ENCODE peak calls at places on chromosomes 1 and 21, in nine cellular contexts. One of them, this sample, is unnamed.

GRCh38 chr1:222065234-222065633 is 323.3 kb upstream of the DUSP10 start:
- DNase-seq in epithelial cell of esophagus: no peak
- DNase-seq in fibroblast of lung: no peak
- DNase-seq in GM23338: no peak
- DNase-seq in colonic mucosa: no peak
- DNase-seq in HFF-Myc: no peak
- DNase-seq in foreskin fibroblast: no peak
- DNase-seq in brain microvascular endothelial cell: no peak
- DNase-seq in Peyer's patch: no peak
- DNase-seq in this sample: no peak

GRCh38 chr1:78839704-78840277 is 166.7 kb downstream of the ADGRL4 start:
- DNase-seq in epithelial cell of esophagus: peak
- DNase-seq in fibroblast of lung: peak
- DNase-seq in GM23338: peak
- DNase-seq in colonic mucosa: peak
- DNase-seq in HFF-Myc: no peak
- DNase-seq in foreskin fibroblast: no peak
- DNase-seq in brain microvascular endothelial cell: peak
- DNase-seq in Peyer's patch: no peak
- DNase-seq in this sample: no peak

GRCh38 chr21:33954395-33954794 is 38.8 kb upstream of the ATP5PO start:
- DNase-seq in epithelial cell of esophagus: no peak
- DNase-seq in fibroblast of lung: no peak
- DNase-seq in GM23338: no peak
- DNase-seq in colonic mucosa: no peak
- DNase-seq in HFF-Myc: no peak
- DNase-seq in foreskin fibroblast: no peak
- DNase-seq in brain microvascular endothelial cell: no peak
- DNase-seq in Peyer's patch: no peak
- DNase-seq in this sample: no peak

GRCh38 chr1:150281221-150281757 is 1.1 kb upstream of the CIART start:
- DNase-seq in epithelial cell of esophagus: peak
- DNase-seq in fibroblast of lung: peak
- DNase-seq in GM23338: peak
- DNase-seq in colonic mucosa: peak
- DNase-seq in HFF-Myc: no peak
- DNase-seq in foreskin fibroblast: peak
- DNase-seq in brain microvascular endothelial cell: peak
- DNase-seq in Peyer's patch: peak
- DNase-seq in this sample: peak

GRCh38 chr1:198667796-198668195 is 29.0 kb downstream of the PTPRC start:
- DNase-seq in epithelial cell of esophagus: no peak
- DNase-seq in fibroblast of lung: no peak
- DNase-seq in GM23338: no peak
- DNase-seq in colonic mucosa: no peak
- DNase-seq in HFF-Myc: no peak
- DNase-seq in foreskin fibroblast: no peak
- DNase-seq in brain microvascular endothelial cell: no peak
- DNase-seq in Peyer's patch: no peak
- DNase-seq in this sample: no peak

GRCh38 chr1:117697220-117697781 is 91.5 kb downstream of the TENT5C start:
- DNase-seq in epithelial cell of esophagus: no peak
- DNase-seq in fibroblast of lung: peak
- DNase-seq in GM23338: no peak
- DNase-seq in colonic mucosa: no peak
- DNase-seq in HFF-Myc: no peak
- DNase-seq in foreskin fibroblast: no peak
- DNase-seq in brain microvascular endothelial cell: no peak
- DNase-seq in Peyer's patch: no peak
- DNase-seq in this sample: no peak

GRCh38 chr1:43373034-43373940 is 5.5 kb upstream of the ELOVL1 start:
- DNase-seq in epithelial cell of esophagus: peak
- DNase-seq in fibroblast of lung: peak
- DNase-seq in GM23338: no peak
- DNase-seq in colonic mucosa: no peak
- DNase-seq in HFF-Myc: peak
- DNase-seq in foreskin fibroblast: peak
- DNase-seq in brain microvascular endothelial cell: peak
- DNase-seq in Peyer's patch: no peak
- DNase-seq in this sample: peak

GRCh38 chr1:212782422-212783154 is 9.0 kb downstream of the NSL1 start:
- DNase-seq in epithelial cell of esophagus: peak
- DNase-seq in fibroblast of lung: peak
- DNase-seq in GM23338: peak
- DNase-seq in colonic mucosa: no peak
- DNase-seq in HFF-Myc: no peak
- DNase-seq in foreskin fibroblast: peak
- DNase-seq in brain microvascular endothelial cell: peak
- DNase-seq in Peyer's patch: no peak
- DNase-seq in this sample: peak

GRCh38 chr1:18144921-18145699 is 37.5 kb downstream of the IGSF21 start:
- DNase-seq in epithelial cell of esophagus: no peak
- DNase-seq in fibroblast of lung: no peak
- DNase-seq in GM23338: no peak
- DNase-seq in colonic mucosa: peak
- DNase-seq in HFF-Myc: no peak
- DNase-seq in foreskin fibroblast: peak
- DNase-seq in brain microvascular endothelial cell: no peak
- DNase-seq in Peyer's patch: no peak
- DNase-seq in this sample: no peak

GRCh38 chr1:20125091-20125490 is 5.8 kb upstream of the PLA2G2D start:
- DNase-seq in epithelial cell of esophagus: no peak
- DNase-seq in fibroblast of lung: peak
- DNase-seq in GM23338: no peak
- DNase-seq in colonic mucosa: no peak
- DNase-seq in HFF-Myc: no peak
- DNase-seq in foreskin fibroblast: no peak
- DNase-seq in brain microvascular endothelial cell: no peak
- DNase-seq in Peyer's patch: no peak
- DNase-seq in this sample: no peak

GRCh38 chr1:28718601-28719331 is 18.0 kb upstream of the YTHDF2 start:
- DNase-seq in epithelial cell of esophagus: peak
- DNase-seq in fibroblast of lung: peak
- DNase-seq in GM23338: no peak
- DNase-seq in colonic mucosa: no peak
- DNase-seq in HFF-Myc: peak
- DNase-seq in foreskin fibroblast: peak
- DNase-seq in brain microvascular endothelial cell: peak
- DNase-seq in Peyer's patch: no peak
- DNase-seq in this sample: no peak

GRCh38 chr1:20141001-20141400 is 1.9 kb downstream of the PLA2G2F start:
- DNase-seq in epithelial cell of esophagus: no peak
- DNase-seq in fibroblast of lung: no peak
- DNase-seq in GM23338: no peak
- DNase-seq in colonic mucosa: no peak
- DNase-seq in HFF-Myc: no peak
- DNase-seq in foreskin fibroblast: no peak
- DNase-seq in brain microvascular endothelial cell: no peak
- DNase-seq in Peyer's patch: peak
- DNase-seq in this sample: no peak

GRCh38 chr1:201954263-201955008 is 867 bp upstream of the TIMM17A start:
- DNase-seq in epithelial cell of esophagus: no peak
- DNase-seq in fibroblast of lung: no peak
- DNase-seq in GM23338: no peak
- DNase-seq in colonic mucosa: no peak
- DNase-seq in HFF-Myc: no peak
- DNase-seq in foreskin fibroblast: no peak
- DNase-seq in brain microvascular endothelial cell: no peak
- DNase-seq in Peyer's patch: no peak
- DNase-seq in this sample: no peak

DNA sequence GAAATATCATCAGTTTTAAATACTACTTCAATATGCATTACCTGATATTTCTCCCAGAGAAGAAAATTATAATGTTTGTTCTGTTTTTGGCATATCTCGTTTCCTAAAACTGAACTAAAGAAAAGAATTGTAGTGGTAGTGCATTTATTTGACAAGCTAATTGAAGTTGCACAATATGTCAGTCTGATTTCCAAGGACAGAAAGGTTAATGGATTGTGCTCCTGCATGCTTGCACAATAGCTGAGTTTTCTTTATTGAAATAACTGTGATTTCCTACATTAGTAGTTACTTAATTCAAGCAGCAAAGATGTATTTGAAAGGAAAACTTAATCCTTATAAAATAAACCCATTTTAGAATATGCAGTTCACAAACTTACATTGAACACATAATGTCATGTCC is 2047.7 kb downstream of the NCAM2 start:
- DNase-seq in epithelial cell of esophagus: no peak
- DNase-seq in fibroblast of lung: no peak
- DNase-seq in GM23338: no peak
- DNase-seq in colonic mucosa: no peak
- DNase-seq in HFF-Myc: no peak
- DNase-seq in foreskin fibroblast: no peak
- DNase-seq in brain microvascular endothelial cell: no peak
- DNase-seq in Peyer's patch: no peak
- DNase-seq in this sample: no peak
- H3K4me3 ChIP-seq in epithelial cell of esophagus: no peak
- H3K4me3 ChIP-seq in fibroblast of lung: no peak
- H3K4me3 ChIP-seq in GM23338: no peak
- H3K4me3 ChIP-seq in colonic mucosa: no peak
- H3K4me3 ChIP-seq in HFF-Myc: no peak
- H3K4me3 ChIP-seq in foreskin fibroblast: no peak
- H3K4me3 ChIP-seq in brain microvascular endothelial cell: no peak
- H3K4me3 ChIP-seq in Peyer's patch: no peak
- H3K4me3 ChIP-seq in this sample: no peak

DNA sequence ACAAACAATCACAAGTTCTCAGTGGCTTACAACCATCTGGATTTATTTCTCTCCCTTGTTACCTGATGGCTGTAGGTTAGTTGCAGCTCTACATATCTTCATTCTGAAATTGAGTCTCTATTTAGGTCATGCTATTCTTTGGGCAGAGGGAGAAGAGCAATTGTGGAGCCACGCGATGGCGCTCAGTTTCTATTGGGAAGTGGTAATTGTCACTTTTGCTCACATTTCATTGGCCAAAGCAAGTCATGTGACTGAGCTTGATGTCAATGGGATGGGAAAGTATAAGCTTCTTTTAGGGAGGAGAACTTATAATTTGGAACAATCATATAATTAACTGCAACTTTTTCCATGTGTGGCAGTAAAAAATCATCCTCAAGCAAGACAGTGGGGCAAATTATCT is 166.5 kb downstream of the LMO4 start:
- DNase-seq in epithelial cell of esophagus: no peak
- DNase-seq in fibroblast of lung: no peak
- DNase-seq in GM23338: peak
- DNase-seq in colonic mucosa: no peak
- DNase-seq in HFF-Myc: no peak
- DNase-seq in foreskin fibroblast: no peak
- DNase-seq in brain microvascular endothelial cell: no peak
- DNase-seq in Peyer's patch: no peak
- DNase-seq in this sample: no peak
- H3K4me3 ChIP-seq in epithelial cell of esophagus: no peak
- H3K4me3 ChIP-seq in fibroblast of lung: no peak
- H3K4me3 ChIP-seq in GM23338: no peak
- H3K4me3 ChIP-seq in colonic mucosa: no peak
- H3K4me3 ChIP-seq in HFF-Myc: no peak
- H3K4me3 ChIP-seq in foreskin fibroblast: no peak
- H3K4me3 ChIP-seq in brain microvascular endothelial cell: no peak
- H3K4me3 ChIP-seq in Peyer's patch: no peak
- H3K4me3 ChIP-seq in this sample: no peak

GRCh38 chr1:23530089-23530749 is 814 bp downstream of the E2F2 start:
- DNase-seq in epithelial cell of esophagus: no peak
- DNase-seq in fibroblast of lung: no peak
- DNase-seq in GM23338: no peak
- DNase-seq in colonic mucosa: no peak
- DNase-seq in HFF-Myc: no peak
- DNase-seq in foreskin fibroblast: no peak
- DNase-seq in brain microvascular endothelial cell: no peak
- DNase-seq in Peyer's patch: no peak
- DNase-seq in this sample: no peak
- H3K4me3 ChIP-seq in epithelial cell of esophagus: peak
- H3K4me3 ChIP-seq in fibroblast of lung: peak
- H3K4me3 ChIP-seq in GM23338: peak
- H3K4me3 ChIP-seq in colonic mucosa: peak
- H3K4me3 ChIP-seq in HFF-Myc: peak
- H3K4me3 ChIP-seq in foreskin fibroblast: peak
- H3K4me3 ChIP-seq in brain microvascular endothelial cell: peak
- H3K4me3 ChIP-seq in Peyer's patch: peak
- H3K4me3 ChIP-seq in this sample: peak

DNA sequence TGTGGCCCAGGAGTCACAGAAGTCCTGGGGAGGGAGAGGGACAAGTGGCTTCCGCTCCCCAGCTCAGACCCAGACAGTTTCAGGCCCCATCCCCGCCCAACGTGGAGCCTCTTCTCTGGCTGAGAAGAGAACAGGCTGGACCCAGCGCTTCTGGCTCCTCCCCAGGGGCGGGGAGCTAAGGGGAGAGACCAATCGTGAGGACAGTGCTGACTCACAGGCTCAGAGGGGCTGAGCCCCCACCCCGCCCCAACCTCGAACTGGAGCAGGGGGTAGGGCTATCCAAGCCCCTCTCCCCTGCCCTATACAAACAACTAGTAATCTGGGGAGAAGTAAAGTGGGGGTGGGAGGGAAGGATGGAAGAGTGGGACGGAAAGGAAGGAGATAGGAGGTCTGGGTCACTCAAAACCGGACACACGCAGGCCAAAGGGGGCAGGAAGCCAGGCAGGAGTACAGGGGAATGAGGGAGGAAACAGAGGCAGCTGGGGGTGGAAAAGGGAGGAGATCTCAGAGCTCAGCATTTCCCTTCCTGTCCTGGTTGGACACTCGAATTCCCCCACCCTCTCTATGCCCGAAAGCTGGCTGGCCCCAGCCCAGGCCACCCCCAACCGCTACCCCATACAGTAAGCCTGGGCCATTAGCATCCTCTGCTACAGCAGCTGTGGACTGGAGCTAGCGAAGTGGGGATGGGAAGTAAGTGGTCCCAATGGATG is at the start of gene SHC1:
- DNase-seq in epithelial cell of esophagus: peak
- DNase-seq in fibroblast of lung: peak
- DNase-seq in GM23338: peak
- DNase-seq in colonic mucosa: peak
- DNase-seq in HFF-Myc: peak
- DNase-seq in foreskin fibroblast: peak
- DNase-seq in brain microvascular endothelial cell: peak
- DNase-seq in Peyer's patch: peak
- DNase-seq in this sample: peak
- H3K4me3 ChIP-seq in epithelial cell of esophagus: peak
- H3K4me3 ChIP-seq in fibroblast of lung: peak
- H3K4me3 ChIP-seq in GM23338: peak
- H3K4me3 ChIP-seq in colonic mucosa: peak
- H3K4me3 ChIP-seq in HFF-Myc: peak
- H3K4me3 ChIP-seq in foreskin fibroblast: peak
- H3K4me3 ChIP-seq in brain microvascular endothelial cell: peak
- H3K4me3 ChIP-seq in Peyer's patch: peak
- H3K4me3 ChIP-seq in this sample: peak

GRCh38 chr1:109687641-109688499 is at the start of gene GSTM1:
- DNase-seq in epithelial cell of esophagus: no peak
- DNase-seq in fibroblast of lung: no peak
- DNase-seq in GM23338: no peak
- DNase-seq in colonic mucosa: no peak
- DNase-seq in HFF-Myc: no peak
- DNase-seq in foreskin fibroblast: peak
- DNase-seq in brain microvascular endothelial cell: peak
- DNase-seq in Peyer's patch: peak
- DNase-seq in this sample: peak
- H3K4me3 ChIP-seq in epithelial cell of esophagus: no peak
- H3K4me3 ChIP-seq in fibroblast of lung: no peak
- H3K4me3 ChIP-seq in GM23338: no peak
- H3K4me3 ChIP-seq in colonic mucosa: peak
- H3K4me3 ChIP-seq in HFF-Myc: no peak
- H3K4me3 ChIP-seq in foreskin fibroblast: peak
- H3K4me3 ChIP-seq in brain microvascular endothelial cell: peak
- H3K4me3 ChIP-seq in Peyer's patch: no peak
- H3K4me3 ChIP-seq in this sample: peak